ENCODE peak calls at places on chromosomes 1 and 21, in ten cellular contexts. I is tibial artery; J is NT2/D1; S is pancreas; N is esophagus muscularis mucosa; M is cardiac fibroblast; Q is mammary epithelial cell; E is CD4-positive, CD25-positive, alpha-beta regulatory T cell; L is HCT116; W is effector memory CD4-positive, alpha-beta T cell. Z is an unnamed sample.

GRCh38 chr1:32650157-32650751 is at the start of gene ZBTB8OS:
- DNase-seq in E (peak), I (peak), W (peak), J (peak), Q (peak), N (peak), M (peak), L (peak), S (peak), Z (peak)

GRCh38 chr1:90046635-90047034 is 51.7 kb downstream of the ZNF326 start:
- DNase-seq in I (no peak), J (no peak), E (no peak), Q (no peak), M (no peak), N (no peak), L (no peak), W (no peak), S (no peak), Z (no peak)

GRCh38 chr1:206923009-206923960 is 1.5 kb upstream of the FCMR start:
- DNase-seq in E (peak), Q (no peak), I (no peak), M (no peak), L (no peak), N (no peak), J (no peak), S (no peak), W (peak), Z (no peak)

GRCh38 chr1:206464456-206464964 is 5.8 kb upstream of the IKBKE start:
- DNase-seq in J (no peak), Q (peak), E (no peak), M (peak), N (no peak), I (peak), S (no peak), L (no peak), W (no peak), Z (peak)

GRCh38 chr1:94142022-94142421 is 21.1 kb upstream of the ABCA4 start:
- DNase-seq in L (no peak), M (peak), N (peak), E (no peak), I (no peak), S (no peak), Q (no peak), J (no peak), W (no peak), Z (no peak)

GRCh38 chr1:195717651-195718050 is 890.6 kb downstream of the KCNT2 start:
- DNase-seq in L (peak), N (no peak), W (no peak), M (peak), S (no peak), E (no peak), Q (peak), J (no peak), I (no peak), Z (no peak)

GRCh38 chr1:207034998-207035397 is 2.4 kb upstream of the C1orf116 start:
- DNase-seq in Q (peak), E (no peak), M (no peak), W (no peak), J (no peak), S (no peak), N (no peak), I (no peak), L (no peak), Z (no peak)

GRCh38 chr1:150578278-150579109 is 916 bp downstream of the MCL1 start:
- DNase-seq in J (peak), Q (peak), L (no peak), W (no peak), M (peak), N (no peak), S (no peak), E (peak), I (peak), Z (no peak)

GRCh38 chr21:25350056-25350455 is 257.2 kb downstream of the MRPL39 start:
- DNase-seq in Q (no peak), I (no peak), N (no peak), E (no peak), S (peak), L (no peak), M (peak), W (no peak), J (peak), Z (no peak)

GRCh38 chr1:235843458-235843857 is 23.2 kb downstream of the LYST start:
- DNase-seq in J (no peak), W (no peak), Q (peak), E (no peak), I (no peak), S (no peak), N (no peak), M (peak), L (peak), Z (peak)

GRCh38 chr1:225460737-225461532 is 33.1 kb upstream of the LBR start:
- DNase-seq in E (no peak), L (no peak), S (no peak), J (no peak), I (no peak), Q (no peak), M (no peak), W (peak), N (no peak), Z (no peak)

GRCh38 chr1:240611619-240612490 is at the start of gene GREM2:
- DNase-seq in M (peak), I (peak), W (peak), N (peak), J (peak), E (no peak), S (peak), L (no peak), Q (peak), Z (no peak)

GRCh38 chr1:222373216-222373615 is 174.7 kb downstream of the HHIPL2 start:
- DNase-seq in Q (no peak), M (no peak), W (no peak), I (no peak), E (no peak), L (no peak), J (no peak), N (no peak), S (no peak), Z (no peak)

DNA sequence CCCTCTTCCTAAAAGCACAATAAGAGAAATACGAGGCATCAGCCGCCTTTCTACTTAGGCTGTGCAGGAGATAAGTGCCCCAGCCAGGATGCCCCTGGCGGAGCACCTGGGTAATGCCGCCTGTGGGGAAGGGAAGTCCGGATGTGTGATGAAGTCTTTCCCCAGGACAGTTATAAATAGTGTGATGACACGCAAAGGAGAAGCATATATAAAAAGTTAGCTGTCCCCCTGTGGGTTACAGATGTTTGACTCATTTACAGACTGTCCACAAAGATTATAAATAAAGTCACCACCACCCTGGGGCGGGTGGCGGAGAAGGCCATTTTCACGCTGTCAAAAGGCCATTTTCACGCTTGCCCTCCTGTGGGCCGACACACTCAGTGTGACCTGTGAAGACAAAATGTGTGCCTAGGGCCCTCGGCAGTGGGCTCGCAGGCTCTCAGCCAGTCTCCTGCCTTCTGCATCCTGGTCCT is 6.3 kb downstream of the KCNN3 start:
- DNase-seq in I (no peak), Q (no peak), J (no peak), M (peak), L (peak), S (peak), W (no peak), N (no peak), E (no peak), Z (no peak)
- H3K4me3 ChIP-seq in I (no peak), Q (no peak), J (no peak), M (no peak), L (no peak), S (no peak), W (no peak), N (peak), E (no peak), Z (no peak)

GRCh38 chr1:180157576-180158057 is 2.9 kb downstream of the QSOX1 start:
- DNase-seq in J (no peak), S (peak), W (no peak), L (no peak), M (no peak), Q (no peak), N (no peak), I (no peak), E (no peak), Z (no peak)
- H3K4me3 ChIP-seq in J (no peak), S (no peak), W (no peak), L (no peak), M (no peak), Q (no peak), N (no peak), I (no peak), E (no peak), Z (no peak)

GRCh38 chr1:198641966-198642656 is 3.3 kb downstream of the PTPRC start:
- DNase-seq in I (no peak), Q (no peak), N (no peak), S (no peak), M (no peak), L (no peak), J (no peak), W (no peak), E (no peak), Z (no peak)
- H3K4me3 ChIP-seq in I (no peak), Q (no peak), N (no peak), S (no peak), M (no peak), L (no peak), J (no peak), W (peak), E (peak), Z (no peak)

GRCh38 chr21:28391938-28392337 is 600.7 kb downstream of the LTN1 start:
- DNase-seq in L (no peak), W (no peak), I (no peak), E (no peak), J (no peak), S (no peak), Q (no peak), M (no peak), N (no peak), Z (no peak)

GRCh38 chr21:28385845-28386244 is 606.8 kb downstream of the LTN1 start:
- DNase-seq in E (no peak), N (no peak), I (no peak), M (no peak), Q (no peak), W (no peak), J (no peak), S (no peak), L (no peak), Z (no peak)

GRCh38 chr21:28392436-28392835 is 600.2 kb downstream of the LTN1 start:
- DNase-seq in L (no peak), Q (no peak), M (no peak), E (no peak), W (no peak), N (no peak), I (no peak), J (no peak), S (no peak), Z (no peak)

DNA sequence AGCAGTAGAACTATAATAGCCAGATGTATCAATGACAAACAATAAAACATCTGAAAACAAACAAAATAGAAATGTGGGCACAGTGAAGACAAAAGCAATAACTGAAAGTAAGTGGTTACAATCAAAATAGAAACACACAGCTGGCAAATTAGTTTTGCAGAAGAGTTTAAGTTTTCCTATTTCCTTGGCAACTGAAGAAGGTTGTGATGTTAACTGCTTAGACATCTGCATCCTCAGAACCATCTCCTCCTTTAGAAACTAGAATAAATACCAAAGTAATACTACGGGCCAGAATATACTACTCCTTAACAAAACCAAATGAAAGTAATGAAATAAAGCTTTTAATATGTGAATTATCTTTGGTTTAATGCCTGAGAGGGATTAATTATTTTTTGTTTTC is 605.5 kb downstream of the LTN1 start:
- DNase-seq in J (no peak), L (no peak), N (no peak), S (no peak), M (no peak), I (no peak), W (no peak), Q (no peak), E (no peak), Z (no peak)
- H3K4me3 ChIP-seq in J (no peak), L (no peak), N (no peak), S (no peak), M (no peak), I (no peak), W (no peak), Q (no peak), E (no peak), Z (no peak)

GRCh38 chr1:9689971-9690381 is 38.4 kb downstream of the PIK3CD start:
- DNase-seq in E (no peak), L (no peak), S (peak), J (no peak), N (no peak), W (no peak), Q (no peak), M (peak), I (peak), Z (no peak)
- H3K4me3 ChIP-seq in E (peak), L (peak), S (peak), J (peak), N (peak), W (peak), Q (peak), M (peak), I (peak), Z (peak)

GRCh38 chr1:160438320-160438918 is 38.1 kb downstream of the VANGL2 start:
- DNase-seq in L (no peak), W (no peak), M (no peak), N (peak), Q (no peak), I (no peak), S (no peak), E (no peak), J (no peak), Z (no peak)
- H3K4me3 ChIP-seq in L (no peak), W (peak), M (no peak), N (no peak), Q (no peak), I (no peak), S (no peak), E (peak), J (no peak), Z (no peak)

Z was measured in tibial nerve.